ENCODE peak calls at places on chromosomes 11 and 22, in ten cellular contexts. One of them, this sample, is unnamed. For H3K4me1, the result is how much of the 10 kb centered on the place peaks cover.

GRCh38 chr22:30742291-30743256 is 47.9 kb downstream of the OSBP2 start:
- DNase-seq in GM23248: peak
- DNase-seq in Karpas-422: no peak
- DNase-seq in NT2/D1: no peak
- DNase-seq in fibroblast of lung: peak
- DNase-seq in neuronal stem cell: no peak
- DNase-seq in small intestine: no peak
- DNase-seq in A549: no peak
- DNase-seq in spleen: no peak
- DNase-seq in pancreas: peak
- DNase-seq in this sample: no peak

GRCh38 chr11:71120346-71120963 is 131.9 kb downstream of the SHANK2 start:
- DNase-seq in fibroblast of lung: no peak
- DNase-seq in NT2/D1: peak
- DNase-seq in GM23248: no peak
- DNase-seq in Karpas-422: peak
- DNase-seq in A549: peak
- DNase-seq in pancreas: no peak
- DNase-seq in neuronal stem cell: peak
- DNase-seq in spleen: peak
- DNase-seq in small intestine: peak
- DNase-seq in this sample: no peak

GRCh38 chr11:70192666-70193410 is 10.3 kb upstream of the FADD start:
- DNase-seq in A549: no peak
- DNase-seq in pancreas: no peak
- DNase-seq in GM23248: no peak
- DNase-seq in spleen: no peak
- DNase-seq in Karpas-422: no peak
- DNase-seq in small intestine: no peak
- DNase-seq in fibroblast of lung: no peak
- DNase-seq in neuronal stem cell: no peak
- DNase-seq in NT2/D1: no peak
- DNase-seq in this sample: no peak

GRCh38 chr11:44846852-44847251 is 103.8 kb downstream of the TP53I11 start:
- DNase-seq in spleen: no peak
- DNase-seq in GM23248: no peak
- DNase-seq in fibroblast of lung: no peak
- DNase-seq in neuronal stem cell: no peak
- DNase-seq in NT2/D1: no peak
- DNase-seq in Karpas-422: no peak
- DNase-seq in pancreas: no peak
- DNase-seq in small intestine: no peak
- DNase-seq in A549: no peak
- DNase-seq in this sample: no peak

GRCh38 chr22:32204211-32204855 is 540 bp downstream of the RFPL2 start:
- DNase-seq in neuronal stem cell: no peak
- DNase-seq in fibroblast of lung: no peak
- DNase-seq in A549: peak
- DNase-seq in Karpas-422: no peak
- DNase-seq in pancreas: no peak
- DNase-seq in small intestine: peak
- DNase-seq in NT2/D1: no peak
- DNase-seq in spleen: no peak
- DNase-seq in GM23248: no peak
- DNase-seq in this sample: no peak

GRCh38 chr11:73157141-73158010 is 15.3 kb upstream of the FCHSD2 start:
- DNase-seq in Karpas-422: peak
- DNase-seq in fibroblast of lung: peak
- DNase-seq in small intestine: no peak
- DNase-seq in neuronal stem cell: no peak
- DNase-seq in A549: no peak
- DNase-seq in GM23248: peak
- DNase-seq in spleen: peak
- DNase-seq in NT2/D1: no peak
- DNase-seq in pancreas: no peak
- DNase-seq in this sample: peak

GRCh38 chr22:43289551-43289963 is 53.6 kb downstream of the SCUBE1 start:
- DNase-seq in neuronal stem cell: no peak
- DNase-seq in NT2/D1: no peak
- DNase-seq in Karpas-422: no peak
- DNase-seq in spleen: no peak
- DNase-seq in small intestine: peak
- DNase-seq in GM23248: peak
- DNase-seq in fibroblast of lung: no peak
- DNase-seq in A549: no peak
- DNase-seq in pancreas: no peak
- DNase-seq in this sample: peak

GRCh38 chr11:121587182-121587581 is 134.4 kb upstream of the SORL1-AS1 start:
- DNase-seq in neuronal stem cell: no peak
- DNase-seq in A549: no peak
- DNase-seq in spleen: no peak
- DNase-seq in GM23248: no peak
- DNase-seq in NT2/D1: no peak
- DNase-seq in Karpas-422: no peak
- DNase-seq in fibroblast of lung: no peak
- DNase-seq in small intestine: peak
- DNase-seq in pancreas: no peak
- DNase-seq in this sample: no peak

GRCh38 chr22:29231971-29232959 is 26.6 kb downstream of the EMID1 start:
- DNase-seq in GM23248: no peak
- DNase-seq in pancreas: peak
- DNase-seq in neuronal stem cell: no peak
- DNase-seq in fibroblast of lung: no peak
- DNase-seq in NT2/D1: no peak
- DNase-seq in spleen: peak
- DNase-seq in small intestine: no peak
- DNase-seq in A549: no peak
- DNase-seq in Karpas-422: no peak
- DNase-seq in this sample: peak

GRCh38 chr22:23313791-23314567 is 133.7 kb downstream of the BCR start:
- DNase-seq in pancreas: no peak
- DNase-seq in fibroblast of lung: no peak
- DNase-seq in small intestine: no peak
- DNase-seq in Karpas-422: no peak
- DNase-seq in A549: no peak
- DNase-seq in spleen: no peak
- DNase-seq in GM23248: no peak
- DNase-seq in neuronal stem cell: no peak
- DNase-seq in NT2/D1: no peak
- DNase-seq in this sample: no peak

GRCh38 chr11:130710442-130711101 is 205.7 kb downstream of the SNX19 start:
- DNase-seq in GM23248: no peak
- DNase-seq in small intestine: peak
- DNase-seq in fibroblast of lung: no peak
- DNase-seq in spleen: no peak
- DNase-seq in pancreas: no peak
- DNase-seq in Karpas-422: peak
- DNase-seq in A549: no peak
- DNase-seq in NT2/D1: no peak
- DNase-seq in neuronal stem cell: no peak
- DNase-seq in this sample: no peak

GRCh38 chr11:65305501-65306268 is 9.0 kb upstream of the CDC42EP2 start:
- DNase-seq in A549: no peak
- DNase-seq in NT2/D1: no peak
- DNase-seq in neuronal stem cell: no peak
- DNase-seq in pancreas: no peak
- DNase-seq in fibroblast of lung: peak
- DNase-seq in small intestine: no peak
- DNase-seq in spleen: no peak
- DNase-seq in Karpas-422: no peak
- DNase-seq in GM23248: no peak
- DNase-seq in this sample: no peak
- H3K4me1 ChIP-seq in A549: under half
- H3K4me1 ChIP-seq in NT2/D1: under half
- H3K4me1 ChIP-seq in neuronal stem cell: under half
- H3K4me1 ChIP-seq in pancreas: under half
- H3K4me1 ChIP-seq in fibroblast of lung: under half
- H3K4me1 ChIP-seq in small intestine: under half
- H3K4me1 ChIP-seq in spleen: under half
- H3K4me1 ChIP-seq in Karpas-422: under half
- H3K4me1 ChIP-seq in GM23248: under half
- H3K4me1 ChIP-seq in this sample: under half

GRCh38 chr11:113121746-113122145 is 160.5 kb downstream of the NCAM1 start:
- DNase-seq in neuronal stem cell: no peak
- DNase-seq in GM23248: no peak
- DNase-seq in fibroblast of lung: no peak
- DNase-seq in pancreas: no peak
- DNase-seq in A549: no peak
- DNase-seq in Karpas-422: no peak
- DNase-seq in spleen: no peak
- DNase-seq in small intestine: no peak
- DNase-seq in NT2/D1: no peak
- DNase-seq in this sample: no peak

GRCh38 chr11:113119074-113119473 is 157.9 kb downstream of the NCAM1 start:
- DNase-seq in fibroblast of lung: peak
- DNase-seq in pancreas: no peak
- DNase-seq in A549: no peak
- DNase-seq in small intestine: no peak
- DNase-seq in NT2/D1: no peak
- DNase-seq in GM23248: peak
- DNase-seq in neuronal stem cell: no peak
- DNase-seq in spleen: no peak
- DNase-seq in Karpas-422: no peak
- DNase-seq in this sample: no peak

DNA sequence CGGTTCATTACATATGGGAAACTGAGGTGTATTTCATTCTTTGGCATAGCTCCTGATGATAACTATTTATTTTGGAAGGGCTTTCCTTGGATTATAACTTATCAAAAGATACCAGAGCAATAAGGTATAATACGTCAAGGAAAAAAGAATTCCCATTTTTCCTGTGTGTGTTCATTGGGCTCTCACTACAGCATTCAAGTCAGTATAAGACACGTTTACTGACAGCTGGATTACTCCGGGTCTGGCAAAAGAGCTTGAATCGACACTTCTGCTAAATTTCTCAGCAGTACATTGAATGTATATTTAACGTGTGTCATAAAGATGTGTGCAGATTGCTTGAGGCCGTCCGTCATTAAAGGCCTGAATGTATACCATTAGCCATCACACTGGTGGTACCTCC is 163.4 kb downstream of the NCAM1 start:
- DNase-seq in spleen: no peak
- DNase-seq in NT2/D1: no peak
- DNase-seq in neuronal stem cell: no peak
- DNase-seq in fibroblast of lung: no peak
- DNase-seq in pancreas: no peak
- DNase-seq in small intestine: no peak
- DNase-seq in A549: no peak
- DNase-seq in Karpas-422: no peak
- DNase-seq in GM23248: no peak
- DNase-seq in this sample: no peak
- H3K4me3 ChIP-seq in spleen: no peak
- H3K4me3 ChIP-seq in NT2/D1: no peak
- H3K4me3 ChIP-seq in neuronal stem cell: no peak
- H3K4me3 ChIP-seq in fibroblast of lung: no peak
- H3K4me3 ChIP-seq in pancreas: no peak
- H3K4me3 ChIP-seq in small intestine: no peak
- H3K4me3 ChIP-seq in A549: no peak
- H3K4me3 ChIP-seq in Karpas-422: no peak
- H3K4me3 ChIP-seq in GM23248: no peak
- H3K4me3 ChIP-seq in this sample: no peak

GRCh38 chr22:40218723-40219294 is 41.1 kb downstream of the TNRC6B start:
- DNase-seq in A549: no peak
- DNase-seq in pancreas: no peak
- DNase-seq in GM23248: no peak
- DNase-seq in small intestine: peak
- DNase-seq in neuronal stem cell: no peak
- DNase-seq in Karpas-422: no peak
- DNase-seq in NT2/D1: no peak
- DNase-seq in fibroblast of lung: peak
- DNase-seq in spleen: no peak
- DNase-seq in this sample: no peak
- H3K4me1 ChIP-seq in A549: under half
- H3K4me1 ChIP-seq in pancreas: under half
- H3K4me1 ChIP-seq in GM23248: under half
- H3K4me1 ChIP-seq in small intestine: under half
- H3K4me1 ChIP-seq in neuronal stem cell: under half
- H3K4me1 ChIP-seq in Karpas-422: under half
- H3K4me1 ChIP-seq in NT2/D1: under half
- H3K4me1 ChIP-seq in fibroblast of lung: under half
- H3K4me1 ChIP-seq in spleen: half or more
- H3K4me1 ChIP-seq in this sample: under half

GRCh38 chr11:13011366-13012036 is 2.4 kb downstream of the RASSF10 start:
- DNase-seq in small intestine: peak
- DNase-seq in pancreas: no peak
- DNase-seq in GM23248: no peak
- DNase-seq in fibroblast of lung: no peak
- DNase-seq in A549: no peak
- DNase-seq in neuronal stem cell: no peak
- DNase-seq in NT2/D1: no peak
- DNase-seq in Karpas-422: no peak
- DNase-seq in spleen: no peak
- DNase-seq in this sample: no peak

GRCh38 chr11:13012037-13012693 is 3.0 kb downstream of the RASSF10 start:
- DNase-seq in GM23248: no peak
- DNase-seq in neuronal stem cell: peak
- DNase-seq in Karpas-422: no peak
- DNase-seq in spleen: no peak
- DNase-seq in A549: no peak
- DNase-seq in NT2/D1: no peak
- DNase-seq in small intestine: peak
- DNase-seq in pancreas: peak
- DNase-seq in fibroblast of lung: peak
- DNase-seq in this sample: peak

GRCh38 chr11:13009476-13009920 is 382 bp downstream of the RASSF10 start:
- DNase-seq in spleen: no peak
- DNase-seq in GM23248: peak
- DNase-seq in Karpas-422: no peak
- DNase-seq in small intestine: no peak
- DNase-seq in NT2/D1: no peak
- DNase-seq in neuronal stem cell: peak
- DNase-seq in pancreas: no peak
- DNase-seq in fibroblast of lung: peak
- DNase-seq in A549: no peak
- DNase-seq in this sample: no peak

GRCh38 chr11:13009921-13010736 is 1.0 kb downstream of the RASSF10 start:
- DNase-seq in Karpas-422: no peak
- DNase-seq in spleen: no peak
- DNase-seq in GM23248: peak
- DNase-seq in neuronal stem cell: peak
- DNase-seq in NT2/D1: no peak
- DNase-seq in pancreas: peak
- DNase-seq in small intestine: peak
- DNase-seq in A549: peak
- DNase-seq in fibroblast of lung: peak
- DNase-seq in this sample: peak

DNA sequence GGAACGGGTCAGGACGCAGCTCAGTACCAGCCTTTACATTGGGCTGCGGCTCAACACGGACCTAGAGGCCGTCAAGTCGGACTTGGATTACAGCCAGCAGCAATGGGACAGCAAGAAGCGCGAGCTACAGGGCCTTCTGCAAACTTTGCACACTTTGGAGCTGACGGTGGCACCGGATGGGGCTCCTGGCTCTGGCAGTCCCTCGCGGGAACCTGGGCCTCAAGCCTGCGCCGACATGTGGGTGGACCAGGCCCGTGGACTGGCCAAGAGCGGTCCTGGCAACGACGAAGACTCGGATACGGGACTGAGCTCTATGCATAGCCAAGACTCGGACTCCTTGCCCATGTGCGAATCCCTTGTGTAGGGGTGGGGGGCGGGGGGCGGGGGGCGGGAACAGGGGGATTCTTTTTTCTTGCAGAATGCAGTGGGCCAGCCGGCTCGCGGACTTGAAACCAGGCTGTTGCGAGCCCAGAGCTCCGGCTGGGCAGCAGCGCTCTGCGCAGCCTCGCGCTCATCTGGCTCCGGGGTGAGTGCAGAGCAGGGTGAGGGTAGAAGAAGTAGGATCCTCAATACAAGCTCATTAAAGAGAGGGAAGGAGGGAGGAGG is 1.7 kb downstream of the RASSF10 start:
- DNase-seq in A549: no peak
- DNase-seq in small intestine: no peak
- DNase-seq in neuronal stem cell: peak
- DNase-seq in spleen: no peak
- DNase-seq in GM23248: peak
- DNase-seq in Karpas-422: no peak
- DNase-seq in NT2/D1: no peak
- DNase-seq in pancreas: no peak
- DNase-seq in fibroblast of lung: peak
- DNase-seq in this sample: peak
- H3K4me3 ChIP-seq in A549: peak
- H3K4me3 ChIP-seq in small intestine: no peak
- H3K4me3 ChIP-seq in neuronal stem cell: peak
- H3K4me3 ChIP-seq in spleen: no peak
- H3K4me3 ChIP-seq in GM23248: no peak
- H3K4me3 ChIP-seq in Karpas-422: no peak
- H3K4me3 ChIP-seq in NT2/D1: peak
- H3K4me3 ChIP-seq in pancreas: no peak
- H3K4me3 ChIP-seq in fibroblast of lung: no peak
- H3K4me3 ChIP-seq in this sample: peak